ENCODE peak calls at places on chromosomes 1 and 21, in four cellular contexts. One of them, this sample, is unnamed. For H3K4me1, the result is how much of the 10 kb centered on the place peaks cover.

GRCh38 chr1:231240531-231240882 is 505 bp upstream of the GNPAT start:
- DNase-seq in transverse colon: no peak
- DNase-seq in suprapubic skin: no peak
- DNase-seq in aorta: no peak
- DNase-seq in this sample: no peak

GRCh38 chr1:242467556-242468145 is 56.8 kb downstream of the PLD5 start:
- DNase-seq in transverse colon: peak
- DNase-seq in suprapubic skin: no peak
- DNase-seq in aorta: peak
- DNase-seq in this sample: peak

GRCh38 chr1:38962560-38962959 is 20.9 kb upstream of the RHBDL2 start:
- DNase-seq in transverse colon: no peak
- DNase-seq in suprapubic skin: no peak
- DNase-seq in aorta: no peak
- DNase-seq in this sample: no peak

GRCh38 chr1:87089070-87089736 is 174.8 kb downstream of the HS2ST1 start:
- DNase-seq in transverse colon: no peak
- DNase-seq in suprapubic skin: no peak
- DNase-seq in aorta: no peak
- DNase-seq in this sample: no peak

GRCh38 chr1:34049477-34049876 is 115.6 kb downstream of the CSMD2 start:
- DNase-seq in transverse colon: no peak
- DNase-seq in suprapubic skin: no peak
- DNase-seq in aorta: no peak
- DNase-seq in this sample: no peak

GRCh38 chr1:5856246-5856815 is 135.9 kb downstream of the NPHP4 start:
- DNase-seq in transverse colon: no peak
- DNase-seq in suprapubic skin: no peak
- DNase-seq in aorta: no peak
- DNase-seq in this sample: no peak

GRCh38 chr1:170395149-170395548 is 136.8 kb upstream of the GORAB start:
- DNase-seq in transverse colon: no peak
- DNase-seq in suprapubic skin: no peak
- DNase-seq in aorta: no peak
- DNase-seq in this sample: no peak

GRCh38 chr1:175671066-175671465 is 72.3 kb downstream of the TNR start:
- DNase-seq in transverse colon: no peak
- DNase-seq in suprapubic skin: no peak
- DNase-seq in aorta: no peak
- DNase-seq in this sample: no peak

GRCh38 chr1:58650141-58650540 is 49.7 kb downstream of the MYSM1 start:
- DNase-seq in transverse colon: no peak
- DNase-seq in suprapubic skin: no peak
- DNase-seq in aorta: no peak
- DNase-seq in this sample: no peak

GRCh38 chr1:17658837-17659236 is 96.3 kb upstream of the ACTL8 start:
- DNase-seq in transverse colon: peak
- DNase-seq in suprapubic skin: no peak
- DNase-seq in aorta: no peak
- DNase-seq in this sample: no peak

GRCh38 chr1:119275930-119276215 is 92.7 kb upstream of the HAO2 start:
- DNase-seq in transverse colon: no peak
- DNase-seq in suprapubic skin: no peak
- DNase-seq in aorta: no peak
- DNase-seq in this sample: no peak

GRCh38 chr1:216310776-216311175 is 112.5 kb downstream of the USH2A start:
- DNase-seq in transverse colon: peak
- DNase-seq in suprapubic skin: no peak
- DNase-seq in aorta: no peak
- DNase-seq in this sample: peak

GRCh38 chr1:44239961-44240371 is 26.7 kb downstream of the DMAP1 start:
- DNase-seq in transverse colon: peak
- DNase-seq in suprapubic skin: no peak
- DNase-seq in aorta: no peak
- DNase-seq in this sample: no peak

GRCh38 chr1:241401156-241401555 is 44.2 kb upstream of the RGS7 start:
- DNase-seq in transverse colon: no peak
- DNase-seq in suprapubic skin: no peak
- DNase-seq in aorta: no peak
- DNase-seq in this sample: no peak

GRCh38 chr1:243974451-243975292 is 76.4 kb upstream of the ZBTB18 start:
- DNase-seq in transverse colon: no peak
- DNase-seq in suprapubic skin: no peak
- DNase-seq in aorta: no peak
- DNase-seq in this sample: peak

GRCh38 chr21:31284797-31285397 is 59.2 kb downstream of the TIAM1 start:
- DNase-seq in transverse colon: no peak
- DNase-seq in suprapubic skin: no peak
- DNase-seq in aorta: peak
- DNase-seq in this sample: peak

GRCh38 chr1:70487910-70488665 is 77.0 kb downstream of the CTH start:
- DNase-seq in transverse colon: peak
- DNase-seq in suprapubic skin: no peak
- DNase-seq in aorta: no peak
- DNase-seq in this sample: peak

GRCh38 chr1:111818081-111818480 is 62.4 kb downstream of the DDX20 start:
- DNase-seq in transverse colon: no peak
- DNase-seq in suprapubic skin: no peak
- DNase-seq in aorta: no peak
- DNase-seq in this sample: no peak

GRCh38 chr1:33182452-33182851 is 609 bp upstream of the TRIM62 start:
- DNase-seq in transverse colon: no peak
- DNase-seq in suprapubic skin: no peak
- DNase-seq in aorta: no peak
- DNase-seq in this sample: peak

GRCh38 chr1:85576642-85577420 is 3.7 kb upstream of the CCN1 start:
- DNase-seq in transverse colon: peak
- DNase-seq in suprapubic skin: peak
- DNase-seq in aorta: peak
- DNase-seq in this sample: peak

GRCh38 chr1:49995734-49996133 is 28.0 kb downstream of the AGBL4 start:
- DNase-seq in transverse colon: no peak
- DNase-seq in suprapubic skin: no peak
- DNase-seq in aorta: no peak
- DNase-seq in this sample: no peak

GRCh38 chr1:95176859-95177258 is 57.2 kb upstream of the RWDD3 start:
- DNase-seq in transverse colon: no peak
- DNase-seq in suprapubic skin: no peak
- DNase-seq in aorta: no peak
- DNase-seq in this sample: no peak

GRCh38 chr1:39615086-39615662 is 24.3 kb downstream of the HEYL start:
- DNase-seq in transverse colon: no peak
- DNase-seq in suprapubic skin: no peak
- DNase-seq in aorta: no peak
- DNase-seq in this sample: no peak

GRCh38 chr1:4638347-4638734 is 16.1 kb upstream of the AJAP1 start:
- DNase-seq in transverse colon: no peak
- DNase-seq in suprapubic skin: peak
- DNase-seq in aorta: no peak
- DNase-seq in this sample: no peak

GRCh38 chr1:12184008-12184681 is 17.4 kb downstream of the TNFRSF1B start:
- DNase-seq in transverse colon: peak
- DNase-seq in suprapubic skin: peak
- DNase-seq in aorta: peak
- DNase-seq in this sample: peak

GRCh38 chr1:115539061-115539460 is 102.7 kb upstream of the VANGL1 start:
- DNase-seq in transverse colon: no peak
- DNase-seq in suprapubic skin: no peak
- DNase-seq in aorta: no peak
- DNase-seq in this sample: no peak

GRCh38 chr1:52683367-52683940 is 14.7 kb downstream of the COA7 start:
- DNase-seq in transverse colon: no peak
- DNase-seq in suprapubic skin: no peak
- DNase-seq in aorta: no peak
- DNase-seq in this sample: no peak

GRCh38 chr1:150321826-150322166 is 463 bp downstream of the PRPF3 start:
- DNase-seq in transverse colon: no peak
- DNase-seq in suprapubic skin: no peak
- DNase-seq in aorta: no peak
- DNase-seq in this sample: no peak

GRCh38 chr1:146012703-146013565 is 8.6 kb downstream of the HJV start:
- DNase-seq in transverse colon: no peak
- DNase-seq in suprapubic skin: no peak
- DNase-seq in aorta: no peak
- DNase-seq in this sample: peak

GRCh38 chr1:151085953-151086559 is 15.5 kb downstream of the GABPB2 start:
- DNase-seq in transverse colon: no peak
- DNase-seq in suprapubic skin: no peak
- DNase-seq in aorta: no peak
- DNase-seq in this sample: no peak

GRCh38 chr1:5814046-5814619 is 178.1 kb downstream of the NPHP4 start:
- DNase-seq in transverse colon: no peak
- DNase-seq in suprapubic skin: no peak
- DNase-seq in aorta: no peak
- DNase-seq in this sample: no peak

GRCh38 chr1:242228991-242229390 is 230.1 kb upstream of the MAP1LC3C start:
- DNase-seq in transverse colon: no peak
- DNase-seq in suprapubic skin: no peak
- DNase-seq in aorta: no peak
- DNase-seq in this sample: no peak

GRCh38 chr1:193451606-193452005 is 265.2 kb upstream of the B3GALT2 start:
- DNase-seq in transverse colon: no peak
- DNase-seq in suprapubic skin: no peak
- DNase-seq in aorta: no peak
- DNase-seq in this sample: no peak

GRCh38 chr21:42098957-42099547 is 27.9 kb downstream of the UMODL1 start:
- DNase-seq in transverse colon: no peak
- DNase-seq in suprapubic skin: no peak
- DNase-seq in aorta: peak
- DNase-seq in this sample: no peak

GRCh38 chr1:17195731-17196130 is 9.2 kb upstream of the PADI1 start:
- DNase-seq in transverse colon: no peak
- DNase-seq in suprapubic skin: no peak
- DNase-seq in aorta: no peak
- DNase-seq in this sample: no peak

GRCh38 chr1:244362481-244362880 is 89.2 kb downstream of the ADSS2 start:
- DNase-seq in transverse colon: no peak
- DNase-seq in suprapubic skin: no peak
- DNase-seq in aorta: no peak
- DNase-seq in this sample: no peak

GRCh38 chr1:39573736-39574624 is 2.6 kb downstream of the PABPC4 start:
- DNase-seq in transverse colon: no peak
- DNase-seq in suprapubic skin: no peak
- DNase-seq in aorta: no peak
- DNase-seq in this sample: peak

GRCh38 chr1:198939286-198939685 is 300.4 kb downstream of the PTPRC start:
- DNase-seq in transverse colon: no peak
- DNase-seq in suprapubic skin: no peak
- DNase-seq in aorta: no peak
- DNase-seq in this sample: no peak
- H3K27ac ChIP-seq in transverse colon: no peak
- H3K27ac ChIP-seq in suprapubic skin: no peak
- H3K27ac ChIP-seq in aorta: no peak
- H3K27ac ChIP-seq in this sample: no peak

GRCh38 chr1:23405946-23406345 is 18.6 kb downstream of the TCEA3 start:
- DNase-seq in transverse colon: no peak
- DNase-seq in suprapubic skin: no peak
- DNase-seq in aorta: no peak
- DNase-seq in this sample: no peak
- H3K4me1 ChIP-seq in transverse colon: under half
- H3K4me1 ChIP-seq in suprapubic skin: under half
- H3K4me1 ChIP-seq in aorta: under half
- H3K4me1 ChIP-seq in this sample: under half

GRCh38 chr1:228110536-228110935 is 1.4 kb upstream of the MRPL55 start:
- DNase-seq in transverse colon: no peak
- DNase-seq in suprapubic skin: no peak
- DNase-seq in aorta: no peak
- DNase-seq in this sample: no peak
- H3K4me3 ChIP-seq in transverse colon: no peak
- H3K4me3 ChIP-seq in suprapubic skin: peak
- H3K4me3 ChIP-seq in aorta: no peak
- H3K4me3 ChIP-seq in this sample: peak

GRCh38 chr1:99558539-99558938 is 87.4 kb upstream of the PALMD start:
- DNase-seq in transverse colon: no peak
- DNase-seq in suprapubic skin: no peak
- DNase-seq in aorta: no peak
- DNase-seq in this sample: no peak
- H3K27ac ChIP-seq in transverse colon: no peak
- H3K27ac ChIP-seq in suprapubic skin: no peak
- H3K27ac ChIP-seq in aorta: no peak
- H3K27ac ChIP-seq in this sample: no peak

GRCh38 chr1:15258828-15259588 is 12.0 kb downstream of the FHAD1 start:
- DNase-seq in transverse colon: no peak
- DNase-seq in suprapubic skin: no peak
- DNase-seq in aorta: no peak
- DNase-seq in this sample: no peak

GRCh38 chr1:15255582-15256149 is 8.6 kb downstream of the FHAD1 start:
- DNase-seq in transverse colon: no peak
- DNase-seq in suprapubic skin: no peak
- DNase-seq in aorta: no peak
- DNase-seq in this sample: no peak

GRCh38 chr1:15254521-15254920 is 7.5 kb downstream of the FHAD1 start:
- DNase-seq in transverse colon: no peak
- DNase-seq in suprapubic skin: no peak
- DNase-seq in aorta: no peak
- DNase-seq in this sample: no peak

GRCh38 chr1:15257309-15257708 is 10.3 kb downstream of the FHAD1 start:
- DNase-seq in transverse colon: no peak
- DNase-seq in suprapubic skin: no peak
- DNase-seq in aorta: no peak
- DNase-seq in this sample: no peak

GRCh38 chr1:15256584-15256983 is 9.6 kb downstream of the FHAD1 start:
- DNase-seq in transverse colon: no peak
- DNase-seq in suprapubic skin: no peak
- DNase-seq in aorta: no peak
- DNase-seq in this sample: no peak
- H3K4me1 ChIP-seq in transverse colon: under half
- H3K4me1 ChIP-seq in suprapubic skin: under half
- H3K4me1 ChIP-seq in aorta: under half
- H3K4me1 ChIP-seq in this sample: under half

GRCh38 chr1:201755200-201755599 is 73.8 kb upstream of the IPO9 start:
- DNase-seq in transverse colon: no peak
- DNase-seq in suprapubic skin: no peak
- DNase-seq in aorta: no peak
- DNase-seq in this sample: no peak
- H3K4me3 ChIP-seq in transverse colon: no peak
- H3K4me3 ChIP-seq in suprapubic skin: no peak
- H3K4me3 ChIP-seq in aorta: no peak
- H3K4me3 ChIP-seq in this sample: no peak

DNA sequence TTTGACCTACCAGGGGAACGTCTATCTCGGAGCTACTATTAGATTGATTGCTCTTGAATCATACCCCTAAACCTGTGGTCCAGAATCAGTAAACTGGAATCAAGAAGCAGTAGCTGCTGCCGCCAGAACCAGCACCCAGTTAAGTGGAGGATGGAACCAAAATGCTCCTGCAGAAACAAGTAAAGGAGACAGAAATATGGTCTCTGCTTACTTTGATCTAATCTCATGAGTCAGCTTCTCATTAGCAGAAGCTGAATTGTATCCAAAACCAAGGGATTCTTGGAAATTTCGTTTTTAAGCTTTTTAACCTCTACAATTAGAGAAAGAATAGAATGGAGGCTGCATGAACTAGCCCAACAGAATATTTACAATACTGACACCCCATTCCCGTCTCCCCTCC is 42.6 kb upstream of the PIGV start:
- DNase-seq in transverse colon: no peak
- DNase-seq in suprapubic skin: no peak
- DNase-seq in aorta: no peak
- DNase-seq in this sample: no peak
- H3K27ac ChIP-seq in transverse colon: peak
- H3K27ac ChIP-seq in suprapubic skin: no peak
- H3K27ac ChIP-seq in aorta: no peak
- H3K27ac ChIP-seq in this sample: no peak